ENCODE peak calls at places on chromosomes 6 and 20, in ten cellular contexts. S is heart right ventricle; A is CD8-positive, alpha-beta T cell; G is testis; R is OCI-LY7; U is pancreas; W is mesendoderm; Q is right lobe of liver; K is H9; Y is esophagus squamous epithelium. T is an unnamed sample.

GRCh38 chr6:85923013-85923430 is 280.3 kb upstream of the SYNCRIP start:
- DNase-seq in S (no peak), A (no peak), G (peak), R (peak), U (peak), W (peak), Q (no peak), K (peak), Y (no peak), T (no peak)

GRCh38 chr6:130872250-130873095 is 45.3 kb downstream of the SMLR1 start:
- DNase-seq in S (peak), A (peak), G (peak), R (peak), U (peak), W (peak), Q (peak), K (peak), Y (no peak), T (no peak)

GRCh38 chr6:99011151-99011550 is 63.4 kb upstream of the FBXL4 start:
- DNase-seq in S (no peak), A (no peak), G (no peak), R (no peak), U (no peak), W (no peak), Q (no peak), K (no peak), Y (no peak), T (no peak)

GRCh38 chr6:97053643-97054411 is 129.3 kb downstream of the KLHL32 start:
- DNase-seq in S (no peak), A (no peak), G (no peak), R (peak), U (no peak), W (no peak), Q (no peak), K (no peak), Y (no peak), T (no peak)

GRCh38 chr20:50746138-50746940 is 15.0 kb downstream of the PARD6B start:
- DNase-seq in S (no peak), A (no peak), G (peak), R (no peak), U (no peak), W (no peak), Q (no peak), K (no peak), Y (no peak), T (no peak)

GRCh38 chr6:122068291-122068769 is 331.1 kb upstream of the HSF2 start:
- DNase-seq in S (no peak), A (no peak), G (no peak), R (no peak), U (no peak), W (no peak), Q (no peak), K (no peak), Y (no peak), T (no peak)

GRCh38 chr6:161422710-161423109 is 148.8 kb upstream of the AGPAT4 start:
- DNase-seq in S (no peak), A (no peak), G (peak), R (no peak), U (no peak), W (no peak), Q (no peak), K (no peak), Y (no peak), T (no peak)

GRCh38 chr6:1608222-1608975 is 1.3 kb upstream of the FOXC1 start:
- DNase-seq in S (no peak), A (no peak), G (no peak), R (no peak), U (no peak), W (peak), Q (no peak), K (no peak), Y (no peak), T (no peak)

GRCh38 chr6:33297406-33297955 is 1.3 kb downstream of the RGL2 start:
- DNase-seq in S (no peak), A (no peak), G (peak), R (peak), U (peak), W (peak), Q (peak), K (peak), Y (no peak), T (no peak)

GRCh38 chr6:43774776-43775583 is 5.0 kb downstream of the VEGFA start:
- DNase-seq in S (peak), A (peak), G (peak), R (peak), U (peak), W (peak), Q (peak), K (peak), Y (no peak), T (no peak)
- H3K27ac ChIP-seq in S (peak), A (no peak), G (no peak), R (no peak), U (peak), W (no peak), Q (no peak), K (no peak), Y (peak), T (peak)

DNA sequence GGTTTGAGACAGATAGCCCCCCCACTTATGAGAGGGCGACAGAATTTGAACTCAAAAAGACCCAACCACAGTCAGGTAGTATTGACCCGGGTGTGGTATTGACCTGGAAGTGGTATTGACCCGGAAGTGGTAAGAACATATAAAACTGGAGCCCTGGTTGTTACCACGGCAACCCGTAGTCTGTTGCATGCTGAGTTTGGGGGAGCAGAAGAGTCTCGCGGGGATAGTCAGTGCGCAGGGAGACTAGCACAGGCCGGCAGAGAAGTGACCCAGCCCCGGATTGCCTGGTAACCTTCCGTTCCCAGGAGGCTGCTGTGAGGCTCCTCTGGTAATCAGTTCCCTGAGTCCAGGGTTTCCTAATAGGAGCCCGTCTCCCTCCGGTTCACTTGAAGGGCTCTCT is 96.2 kb downstream of the SNX5 start:
- DNase-seq in S (no peak), A (no peak), G (no peak), R (no peak), U (no peak), W (no peak), Q (no peak), K (no peak), Y (no peak), T (no peak)
- H3K27ac ChIP-seq in S (no peak), A (no peak), G (no peak), R (no peak), U (peak), W (no peak), Q (no peak), K (no peak), Y (no peak), T (no peak)

GRCh38 chr6:35063701-35064507 is 77.2 kb downstream of the TCP11 start:
- DNase-seq in S (peak), A (no peak), G (peak), R (no peak), U (no peak), W (no peak), Q (no peak), K (no peak), Y (no peak), T (no peak)
- H3K27ac ChIP-seq in S (peak), A (no peak), G (no peak), R (no peak), U (no peak), W (no peak), Q (no peak), K (no peak), Y (no peak), T (peak)

GRCh38 chr6:13638014-13638413 is 22.9 kb downstream of the NOL7 start:
- DNase-seq in S (no peak), A (no peak), G (no peak), R (no peak), U (no peak), W (no peak), Q (no peak), K (no peak), Y (no peak), T (no peak)

GRCh38 chr6:13643125-13643524 is 28.0 kb downstream of the NOL7 start:
- DNase-seq in S (no peak), A (no peak), G (no peak), R (no peak), U (no peak), W (no peak), Q (no peak), K (no peak), Y (no peak), T (no peak)

GRCh38 chr6:13641315-13641714 is 26.2 kb downstream of the NOL7 start:
- DNase-seq in S (no peak), A (no peak), G (no peak), R (no peak), U (no peak), W (no peak), Q (no peak), K (no peak), Y (no peak), T (no peak)

GRCh38 chr6:13635948-13636658 is 21.0 kb downstream of the NOL7 start:
- DNase-seq in S (no peak), A (no peak), G (no peak), R (no peak), U (no peak), W (peak), Q (no peak), K (no peak), Y (no peak), T (no peak)

GRCh38 chr6:13638626-13639025 is 23.5 kb downstream of the NOL7 start:
- DNase-seq in S (no peak), A (no peak), G (no peak), R (no peak), U (no peak), W (no peak), Q (no peak), K (no peak), Y (no peak), T (no peak)
- H3K27ac ChIP-seq in S (no peak), A (no peak), G (no peak), R (no peak), U (no peak), W (no peak), Q (no peak), K (no peak), Y (no peak), T (no peak)

GRCh38 chr6:162857321-162857720 is 129.5 kb downstream of the PACRG start:
- DNase-seq in S (no peak), A (no peak), G (no peak), R (no peak), U (no peak), W (no peak), Q (no peak), K (no peak), Y (no peak), T (no peak)

GRCh38 chr6:162854228-162854627 is 126.5 kb downstream of the PACRG start:
- DNase-seq in S (no peak), A (no peak), G (no peak), R (no peak), U (no peak), W (no peak), Q (no peak), K (no peak), Y (no peak), T (no peak)

GRCh38 chr6:162852810-162853577 is 125.2 kb downstream of the PACRG start:
- DNase-seq in S (no peak), A (no peak), G (no peak), R (no peak), U (no peak), W (no peak), Q (no peak), K (no peak), Y (no peak), T (no peak)

GRCh38 chr6:162854734-162855191 is 127.0 kb downstream of the PACRG start:
- DNase-seq in S (no peak), A (no peak), G (peak), R (no peak), U (no peak), W (peak), Q (no peak), K (no peak), Y (no peak), T (no peak)

GRCh38 chr6:162856885-162857284 is 129.1 kb downstream of the PACRG start:
- DNase-seq in S (peak), A (no peak), G (peak), R (no peak), U (no peak), W (peak), Q (no peak), K (peak), Y (no peak), T (no peak)
- H3K27ac ChIP-seq in S (no peak), A (no peak), G (peak), R (no peak), U (peak), W (peak), Q (no peak), K (peak), Y (peak), T (no peak)

DNA sequence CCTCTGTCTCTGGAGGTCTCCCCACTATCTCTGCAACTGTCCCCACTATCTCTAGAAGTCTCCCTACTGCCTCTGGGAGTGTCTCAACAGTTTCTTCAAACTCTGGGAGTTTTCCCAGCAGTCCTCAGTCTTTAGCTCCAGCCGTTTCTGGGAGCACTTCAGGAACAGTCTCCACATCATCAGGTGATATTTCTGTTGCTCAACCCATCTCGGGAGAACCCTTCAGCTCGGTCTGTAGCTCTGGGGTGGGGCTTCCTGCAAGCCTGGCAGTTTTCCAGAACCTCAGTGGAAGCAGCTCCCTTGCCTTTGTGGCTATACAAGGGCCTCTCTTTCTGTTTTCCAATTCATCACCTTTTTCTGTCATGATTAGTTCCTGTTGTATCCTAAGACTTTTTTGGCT is 3.0 kb upstream of the SFTA2 start:
- DNase-seq in S (no peak), A (no peak), G (no peak), R (no peak), U (no peak), W (no peak), Q (no peak), K (no peak), Y (no peak), T (no peak)
- H3K27ac ChIP-seq in S (no peak), A (no peak), G (no peak), R (no peak), U (no peak), W (no peak), Q (no peak), K (no peak), Y (no peak), T (no peak)

DNA sequence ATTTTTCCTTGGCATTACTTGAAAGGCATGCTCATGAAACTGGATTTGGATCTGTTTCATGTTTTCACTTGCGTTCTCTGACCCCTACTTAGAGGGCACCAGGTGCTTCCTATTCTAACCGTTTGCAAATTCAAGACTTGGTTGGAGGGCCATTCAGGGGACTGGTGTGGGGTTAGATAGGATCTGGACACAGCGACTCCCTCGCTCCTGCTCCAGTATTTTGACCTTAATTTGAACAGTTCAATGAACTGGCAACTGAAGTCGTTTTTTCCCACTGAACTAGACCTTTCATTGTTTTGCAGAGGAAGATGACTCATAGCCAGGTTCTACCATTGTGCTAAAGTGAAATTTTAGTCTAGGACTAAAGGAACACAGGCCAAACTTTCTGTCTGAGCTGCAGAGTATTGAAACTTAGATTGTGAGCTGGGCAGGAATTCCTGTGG is 64.6 kb downstream of the UTRN start:
- DNase-seq in S (peak), A (no peak), G (no peak), R (peak), U (no peak), W (no peak), Q (no peak), K (no peak), Y (no peak), T (no peak)
- H3K27ac ChIP-seq in S (no peak), A (peak), G (peak), R (peak), U (peak), W (no peak), Q (peak), K (peak), Y (peak), T (peak)

GRCh38 chr6:159646136-159646535 is 46.9 kb downstream of the SOD2 start:
- DNase-seq in S (no peak), A (no peak), G (no peak), R (no peak), U (no peak), W (no peak), Q (no peak), K (no peak), Y (no peak), T (no peak)

GRCh38 chr6:159645659-159646058 is 47.4 kb downstream of the SOD2 start:
- DNase-seq in S (no peak), A (no peak), G (no peak), R (no peak), U (no peak), W (no peak), Q (no peak), K (no peak), Y (no peak), T (no peak)

GRCh38 chr6:159640722-159641482 is 52.1 kb downstream of the SOD2 start:
- DNase-seq in S (no peak), A (no peak), G (no peak), R (no peak), U (no peak), W (no peak), Q (no peak), K (no peak), Y (no peak), T (no peak)

GRCh38 chr6:159640322-159640721 is 52.7 kb downstream of the SOD2 start:
- DNase-seq in S (no peak), A (no peak), G (no peak), R (no peak), U (peak), W (no peak), Q (no peak), K (no peak), Y (no peak), T (no peak)

GRCh38 chr6:159642995-159643394 is 50.0 kb downstream of the SOD2 start:
- DNase-seq in S (no peak), A (no peak), G (no peak), R (no peak), U (no peak), W (no peak), Q (no peak), K (no peak), Y (no peak), T (no peak)
- H3K27ac ChIP-seq in S (no peak), A (no peak), G (no peak), R (no peak), U (no peak), W (no peak), Q (no peak), K (no peak), Y (no peak), T (no peak)

T was measured in thoracic aorta.